ENCODE peak calls at places on chromosomes 7 and 10, in seven cellular contexts. J is NCI-H1092; D is GM13977; F is GM23338; R is T-helper 1 cell; X is CD8-positive, alpha-beta memory T cell; Q is HEK293T. S is an unnamed sample.

GRCh38 chr10:78960316-78960800 is 108.4 kb upstream of the ZMIZ1 start:
- DNase-seq in J (no peak), D (no peak), F (no peak), R (no peak), X (no peak), Q (no peak), S (peak; percentile 68)

GRCh38 chr10:42367532-42368230 is 270.7 kb downstream of the ZNF33B start:
- DNase-seq in J (peak; percentile 75), D (peak; percentile 23), F (peak; percentile 93), R (no peak), X (no peak), Q (peak; percentile 8), S (peak; percentile 91)

GRCh38 chr10:103617362-103618026 is 124.0 kb downstream of the NEURL1 start:
- DNase-seq in J (no peak), D (no peak), F (no peak), R (no peak), X (no peak), Q (no peak), S (no peak)

GRCh38 chr7:114293289-114294012 is 121.2 kb upstream of the FOXP2 start:
- DNase-seq in J (no peak), D (no peak), F (no peak), R (no peak), X (no peak), Q (no peak), S (no peak)

GRCh38 chr7:131284702-131285419 is 42.8 kb upstream of the MKLN1 start:
- DNase-seq in J (no peak), D (no peak), F (no peak), R (no peak), X (no peak), Q (no peak), S (peak; percentile 69)

GRCh38 chr10:133258066-133258817 is 18.4 kb downstream of the ADAM8 start:
- DNase-seq in J (no peak), D (no peak), F (no peak), R (no peak), X (peak; percentile 59), Q (no peak), S (peak; percentile 56)

GRCh38 chr10:62050941-62051433 is 149.5 kb downstream of the ARID5B start:
- DNase-seq in J (no peak), D (peak; percentile 32), F (peak; percentile 37), R (peak; percentile 68), X (peak; percentile 83), Q (no peak), S (peak; percentile 55)

GRCh38 chr10:79192677-79193003 is 123.9 kb downstream of the ZMIZ1 start:
- DNase-seq in J (no peak), D (no peak), F (no peak), R (no peak), X (no peak), Q (no peak), S (no peak)

GRCh38 chr7:5595545-5596045 is 172.0 kb upstream of the TNRC18 start:
- DNase-seq in J (no peak), D (peak; percentile 61), F (no peak), R (no peak), X (no peak), Q (no peak), S (no peak)

GRCh38 chr10:34137955-34138354 is 677.1 kb downstream of the PARD3 start:
- DNase-seq in J (no peak), D (no peak), F (no peak), R (no peak), X (no peak), Q (no peak), S (no peak)

GRCh38 chr10:22247636-22248035 is 29.8 kb upstream of the EBLN1 start:
- DNase-seq in J (no peak), D (no peak), F (no peak), R (no peak), X (no peak), Q (no peak), S (no peak)

GRCh38 chr7:107697246-107698044 is 36.8 kb downstream of the SLC26A4 start:
- DNase-seq in J (no peak), D (no peak), F (no peak), R (no peak), X (no peak), Q (no peak), S (no peak)

GRCh38 chr10:126374435-126374834 is 13.8 kb downstream of the ADAM12 start:
- DNase-seq in J (no peak), D (no peak), F (no peak), R (no peak), X (no peak), Q (no peak), S (no peak)